ENCODE peak calls at places on chromosomes 6 and 20, in ten cellular contexts. T, D, M, L, C, Y, X, J, N and Z are unnamed samples.

GRCh38 chr6:119602215-119603178 is 252.9 kb upstream of the MAN1A1 start:
- DNase-seq in T (no peak), D (no peak), M (no peak), L (no peak), C (no peak), Y (no peak), X (peak), J (no peak), N (no peak), Z (no peak)

GRCh38 chr6:48826884-48827701 is 636.0 kb downstream of the MMUT start:
- DNase-seq in T (no peak), D (no peak), M (no peak), L (no peak), C (no peak), Y (no peak), X (peak), J (peak), N (peak), Z (no peak)

GRCh38 chr20:57829336-57829735 is 119.5 kb upstream of the PMEPA1 start:
- DNase-seq in T (no peak), D (no peak), M (no peak), L (no peak), C (no peak), Y (no peak), X (no peak), J (no peak), N (no peak), Z (no peak)

GRCh38 chr20:30484749-30485070 is 772.8 kb upstream of the DEFB115 start:
- DNase-seq in T (no peak), D (no peak), M (no peak), L (no peak), C (no peak), Y (no peak), X (no peak), J (no peak), N (no peak), Z (no peak)

GRCh38 chr6:5082487-5083306 is 2.4 kb upstream of the PPP1R3G start:
- DNase-seq in T (no peak), D (no peak), M (no peak), L (peak), C (no peak), Y (peak), X (peak), J (peak), N (peak), Z (peak)

GRCh38 chr20:37298190-37298939 is 8.9 kb downstream of the MANBAL start:
- DNase-seq in T (no peak), D (peak), M (no peak), L (no peak), C (no peak), Y (no peak), X (peak), J (no peak), N (peak), Z (no peak)

GRCh38 chr6:137692806-137693205 is 174.3 kb upstream of the TNFAIP3 start:
- DNase-seq in T (no peak), D (no peak), M (no peak), L (no peak), C (no peak), Y (no peak), X (peak), J (no peak), N (peak), Z (no peak)

GRCh38 chr6:145836767-145837166 is 22.2 kb upstream of the FBXO30 start:
- DNase-seq in T (no peak), D (no peak), M (no peak), L (no peak), C (no peak), Y (no peak), X (no peak), J (no peak), N (no peak), Z (no peak)

GRCh38 chr20:60055740-60056139 is 97.5 kb downstream of the CDH26 start:
- DNase-seq in T (no peak), D (no peak), M (no peak), L (peak), C (peak), Y (no peak), X (no peak), J (no peak), N (no peak), Z (peak)

GRCh38 chr20:41166201-41167117 is 29.1 kb downstream of the PLCG1 start:
- DNase-seq in T (no peak), D (no peak), M (peak), L (no peak), C (no peak), Y (no peak), X (no peak), J (no peak), N (no peak), Z (no peak)

GRCh38 chr20:46797201-46797600 is 87.8 kb downstream of the SLC2A10 start:
- DNase-seq in T (no peak), D (no peak), M (no peak), L (no peak), C (no peak), Y (no peak), X (no peak), J (no peak), N (no peak), Z (no peak)

GRCh38 chr20:35091808-35092523 is 641 bp downstream of the TRPC4AP start:
- DNase-seq in T (no peak), D (no peak), M (no peak), L (peak), C (no peak), Y (peak), X (peak), J (no peak), N (no peak), Z (no peak)

GRCh38 chr6:69974193-69974592 is 107.8 kb downstream of the COL19A1 start:
- DNase-seq in T (no peak), D (no peak), M (no peak), L (no peak), C (peak), Y (no peak), X (peak), J (no peak), N (peak), Z (no peak)

GRCh38 chr6:11242709-11243108 is 10.2 kb upstream of the NEDD9 start:
- DNase-seq in T (no peak), D (no peak), M (no peak), L (no peak), C (no peak), Y (no peak), X (no peak), J (no peak), N (no peak), Z (no peak)

GRCh38 chr20:25276533-25277050 is 28.7 kb downstream of the PYGB start:
- DNase-seq in T (no peak), D (peak), M (peak), L (no peak), C (peak), Y (no peak), X (no peak), J (no peak), N (no peak), Z (no peak)

GRCh38 chr20:64253443-64253842 is 2.1 kb upstream of the PCMTD2 start:
- DNase-seq in T (no peak), D (no peak), M (no peak), L (no peak), C (no peak), Y (peak), X (no peak), J (no peak), N (no peak), Z (no peak)
- H3K27ac ChIP-seq in T (no peak), D (no peak), M (no peak), L (no peak), C (no peak), Y (no peak), X (no peak), J (no peak), N (no peak), Z (no peak)

GRCh38 chr6:81752969-81753708 is 658 bp upstream of the TENT5A start:
- DNase-seq in T (peak), D (peak), M (peak), L (peak), C (peak), Y (peak), X (peak), J (peak), N (peak), Z (peak)
- TF ChIP-seq POLR2A in T (peak), D (peak), M (peak), L (peak), C (peak), Y (peak), X (peak), J (peak), N (peak), Z (peak)

GRCh38 chr20:39885975-39886649 is 802.9 kb downstream of the MAFB start:
- DNase-seq in T (peak), D (peak), M (peak), L (peak), C (peak), Y (peak), X (peak), J (no peak), N (peak), Z (peak)
- TF ChIP-seq CTCF in T (peak), D (peak), M (no peak), L (peak), C (peak), Y (peak), X (peak), J (no peak), N (no peak), Z (no peak)

DNA sequence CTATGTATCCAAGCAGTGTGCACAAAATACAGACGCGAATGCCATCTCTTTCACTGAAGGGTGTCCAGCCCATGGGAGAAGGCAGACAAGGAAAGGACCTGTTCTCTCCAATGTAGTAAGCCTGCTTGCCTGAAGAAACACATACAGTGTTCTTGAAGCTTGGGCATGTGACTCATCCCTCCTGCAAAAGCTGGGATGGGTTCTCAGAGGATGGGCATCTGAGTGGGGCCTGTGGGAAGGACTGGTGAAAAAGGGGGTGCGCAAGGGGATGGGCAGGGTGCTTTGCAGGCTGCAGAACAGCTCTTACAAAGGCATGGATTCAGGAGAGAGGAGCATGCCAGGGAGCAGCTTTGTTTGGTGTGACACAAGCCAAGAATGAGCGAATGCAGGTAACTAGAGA is 128.1 kb downstream of the FYN start:
- DNase-seq in T (no peak), D (no peak), M (no peak), L (no peak), C (no peak), Y (no peak), X (peak), J (no peak), N (no peak), Z (no peak)
- H3K27ac ChIP-seq in T (no peak), D (no peak), M (no peak), L (no peak), C (peak), Y (no peak), X (no peak), J (no peak), N (no peak), Z (peak)

GRCh38 chr20:62237772-62238568 is at the start of gene OSBPL2:
- DNase-seq in T (peak), D (peak), M (peak), L (peak), C (peak), Y (peak), X (peak), J (peak), N (peak), Z (peak)
- TF ChIP-seq POLR2A in T (peak), D (peak), M (no peak), L (peak), C (peak), Y (no peak), X (peak), J (no peak), N (no peak), Z (no peak)

DNA sequence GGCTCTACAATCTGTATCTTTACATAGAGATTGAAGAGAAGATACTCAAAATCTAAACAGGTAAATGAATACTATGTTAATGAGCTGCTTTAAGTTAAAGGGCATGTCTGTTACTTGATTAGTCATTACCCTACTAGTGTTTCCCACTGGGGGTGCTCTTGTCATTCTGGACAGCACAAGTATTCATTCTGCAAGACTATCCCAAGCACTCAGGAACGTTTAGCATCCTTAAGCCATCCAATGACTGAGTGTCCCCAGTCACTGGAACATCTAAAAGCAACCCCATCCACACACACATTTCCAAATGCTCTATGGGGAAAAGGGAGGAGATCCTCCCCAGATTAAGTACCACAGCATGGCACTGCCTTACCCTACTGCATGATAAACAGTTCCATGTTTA is 25.7 kb downstream of the EZR start:
- DNase-seq in T (no peak), D (no peak), M (no peak), L (no peak), C (no peak), Y (peak), X (peak), J (peak), N (peak), Z (peak)
- TF ChIP-seq CTCF in T (peak), D (no peak), M (no peak), L (peak), C (no peak), Y (peak), X (peak), J (peak), N (peak), Z (peak)

GRCh38 chr20:49412254-49412653 is 70.2 kb downstream of the KCNB1 start:
- DNase-seq in T (no peak), D (no peak), M (no peak), L (no peak), C (no peak), Y (no peak), X (no peak), J (no peak), N (no peak), Z (no peak)

GRCh38 chr20:49412953-49413352 is 69.5 kb downstream of the KCNB1 start:
- DNase-seq in T (no peak), D (no peak), M (no peak), L (no peak), C (no peak), Y (no peak), X (no peak), J (no peak), N (no peak), Z (no peak)

GRCh38 chr20:49415664-49416044 is 66.8 kb downstream of the KCNB1 start:
- DNase-seq in T (no peak), D (no peak), M (no peak), L (no peak), C (no peak), Y (no peak), X (no peak), J (no peak), N (no peak), Z (no peak)

GRCh38 chr20:49413677-49414076 is 68.8 kb downstream of the KCNB1 start:
- DNase-seq in T (no peak), D (no peak), M (no peak), L (no peak), C (no peak), Y (no peak), X (no peak), J (no peak), N (no peak), Z (no peak)

DNA sequence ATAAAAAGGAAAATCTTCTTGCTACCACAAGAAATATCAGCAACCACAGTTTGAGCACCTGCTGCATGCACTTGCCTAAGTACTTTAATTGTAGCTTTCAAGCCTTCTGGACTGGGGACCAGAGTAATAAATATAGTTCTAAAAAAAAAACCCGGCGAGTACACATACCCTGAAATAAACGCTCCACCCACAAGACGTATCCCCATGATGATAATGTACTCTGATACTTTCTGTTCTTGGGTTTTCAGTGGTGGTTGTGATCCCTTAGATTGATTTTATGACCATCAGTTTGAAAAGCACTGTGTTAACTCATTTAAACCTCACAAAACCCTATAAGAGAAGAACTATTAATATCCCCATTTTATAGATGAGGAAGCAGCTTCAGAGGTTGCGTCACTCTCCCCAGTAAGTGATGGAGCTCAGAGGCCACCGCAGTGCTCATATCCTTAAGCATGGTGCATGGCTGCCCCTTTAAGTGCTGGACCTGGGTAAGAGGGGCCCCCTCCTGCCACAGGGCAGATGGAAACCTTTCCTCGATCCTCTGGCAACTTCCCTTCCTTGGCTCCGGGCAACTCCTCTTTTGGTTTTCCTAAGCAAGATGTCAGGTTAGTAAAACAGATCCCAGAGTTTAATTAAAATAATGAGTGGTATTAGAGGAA is 67.3 kb downstream of the KCNB1 start:
- DNase-seq in T (no peak), D (peak), M (no peak), L (no peak), C (no peak), Y (no peak), X (no peak), J (no peak), N (no peak), Z (no peak)
- H3K27ac ChIP-seq in T (peak), D (peak), M (no peak), L (no peak), C (no peak), Y (no peak), X (no peak), J (no peak), N (no peak), Z (no peak)

GRCh38 chr20:48623176-48623905 is 204.5 kb downstream of the PREX1 start:
- DNase-seq in T (no peak), D (no peak), M (no peak), L (no peak), C (no peak), Y (no peak), X (no peak), J (no peak), N (no peak), Z (no peak)

GRCh38 chr20:48622421-48622820 is 205.4 kb downstream of the PREX1 start:
- DNase-seq in T (no peak), D (no peak), M (peak), L (no peak), C (no peak), Y (no peak), X (no peak), J (no peak), N (no peak), Z (no peak)

GRCh38 chr20:48620486-48621255 is 207.1 kb downstream of the PREX1 start:
- DNase-seq in T (peak), D (peak), M (peak), L (peak), C (peak), Y (peak), X (peak), J (peak), N (peak), Z (peak)

GRCh38 chr20:48620112-48620485 is 207.7 kb downstream of the PREX1 start:
- DNase-seq in T (no peak), D (no peak), M (no peak), L (no peak), C (no peak), Y (no peak), X (no peak), J (no peak), N (no peak), Z (no peak)

GRCh38 chr20:48621256-48622078 is 206.3 kb downstream of the PREX1 start:
- DNase-seq in T (no peak), D (no peak), M (no peak), L (no peak), C (no peak), Y (no peak), X (peak), J (no peak), N (peak), Z (no peak)
- TF ChIP-seq POLR2A in T (no peak), D (no peak), M (no peak), L (no peak), C (no peak), Y (no peak), X (no peak), J (no peak), N (no peak), Z (no peak)

GRCh38 chr6:33602180-33602579 is 18.9 kb upstream of the ITPR3 start:
- DNase-seq in T (no peak), D (no peak), M (no peak), L (no peak), C (no peak), Y (no peak), X (no peak), J (no peak), N (no peak), Z (no peak)

GRCh38 chr6:33600761-33601160 is 20.4 kb upstream of the ITPR3 start:
- DNase-seq in T (no peak), D (no peak), M (no peak), L (no peak), C (no peak), Y (no peak), X (no peak), J (no peak), N (no peak), Z (no peak)

GRCh38 chr6:33595001-33595846 is 15.1 kb upstream of the BAK1 start:
- DNase-seq in T (no peak), D (no peak), M (no peak), L (no peak), C (no peak), Y (no peak), X (peak), J (no peak), N (no peak), Z (no peak)

GRCh38 chr6:33597551-33598322 is 17.7 kb upstream of the BAK1 start:
- DNase-seq in T (no peak), D (no peak), M (peak), L (no peak), C (peak), Y (no peak), X (no peak), J (no peak), N (no peak), Z (peak)

DNA sequence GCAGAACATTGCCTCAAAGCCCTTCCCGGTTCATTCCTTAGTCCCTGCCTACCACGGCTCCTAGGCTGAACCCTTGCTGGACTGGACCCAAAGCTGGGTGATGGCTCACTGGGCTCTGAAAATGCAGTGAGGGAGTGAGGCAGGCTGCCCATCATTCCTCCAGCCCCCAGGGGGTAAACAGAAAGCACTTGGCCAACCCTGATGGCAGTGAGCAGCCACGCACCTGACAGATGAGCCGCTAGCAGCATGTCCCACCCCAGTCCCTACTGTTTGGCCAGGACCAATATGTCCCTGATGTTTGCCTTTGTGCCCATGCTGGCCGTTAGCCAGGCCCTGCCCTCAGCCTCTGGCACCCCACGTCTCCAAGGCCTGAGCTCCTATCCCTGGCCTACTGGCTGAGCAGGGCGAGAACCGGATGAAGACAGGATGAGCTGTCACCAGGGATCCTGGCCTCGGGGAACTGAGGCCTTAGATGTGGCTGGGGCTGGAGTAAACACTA is 19.4 kb upstream of the BAK1 start:
- DNase-seq in T (no peak), D (no peak), M (no peak), L (no peak), C (no peak), Y (no peak), X (peak), J (no peak), N (no peak), Z (no peak)
- TF ChIP-seq CTCF in T (no peak), D (no peak), M (no peak), L (no peak), C (no peak), Y (no peak), X (no peak), J (no peak), N (no peak), Z (no peak)